ENCODE peak calls at places on chromosomes 2 and 18, in four cellular contexts. Z, I, Q and W are unnamed samples.
A peak's percentile ranks its signal among the peaks of the same experiment; 100 is the strongest.

GRCh38 chr2:229688141-229688540 is 26.2 kb downstream of the DNER start:
- DNase-seq in Z (no peak), I (no peak), Q (no peak), W (no peak)

GRCh38 chr2:43149482-43150107 is 76.8 kb downstream of the ZFP36L2 start:
- DNase-seq in Z (no peak), I (no peak), Q (no peak), W (no peak)

GRCh38 chr2:184597571-184597980 is 753 bp upstream of the ZNF804A start:
- DNase-seq in Z (no peak), I (no peak), Q (no peak), W (peak; percentile 30)

GRCh38 chr2:195363496-195363895 is 293.5 kb upstream of the SLC39A10 start:
- DNase-seq in Z (no peak), I (no peak), Q (no peak), W (no peak)

GRCh38 chr2:62364786-62365185 is 141.2 kb downstream of the TMEM17 start:
- DNase-seq in Z (no peak), I (no peak), Q (no peak), W (no peak)

GRCh38 chr2:234308073-234308813 is 188.6 kb downstream of the ARL4C start:
- DNase-seq in Z (no peak), I (no peak), Q (no peak), W (no peak)

GRCh38 chr18:23196119-23197004 is 61.1 kb downstream of the CABLES1 start:
- DNase-seq in Z (no peak), I (no peak), Q (no peak), W (no peak)

GRCh38 chr2:136796339-136796738 is 31.0 kb downstream of the THSD7B start:
- DNase-seq in Z (no peak), I (no peak), Q (no peak), W (no peak)

GRCh38 chr2:216695401-216695821 is at the start of gene IGFBP5:
- DNase-seq in Z (no peak), I (peak; percentile 17), Q (no peak), W (peak; percentile 47)

GRCh38 chr18:9069482-9070059 is 32.9 kb upstream of the NDUFV2 start:
- DNase-seq in Z (peak; percentile 66), I (no peak), Q (no peak), W (no peak)

GRCh38 chr18:39770399-39770798 is 2184.6 kb upstream of the PIK3C3 start:
- DNase-seq in Z (no peak), I (no peak), Q (no peak), W (peak; percentile 38)

GRCh38 chr2:3522851-3523481 is 3.6 kb upstream of the ADI1 start:
- DNase-seq in Z (no peak), I (no peak), Q (peak; percentile 60), W (no peak)

GRCh38 chr2:151182396-151182795 is 79.3 kb downstream of the RBM43 start:
- DNase-seq in Z (no peak), I (no peak), Q (no peak), W (no peak)

GRCh38 chr18:33440011-33440383 is 524 bp downstream of the CCDC178 start:
- DNase-seq in Z (no peak), I (peak; percentile 19), Q (no peak), W (peak; percentile 80)

GRCh38 chr2:48398285-48399135 is 131.4 kb upstream of the STON1 start:
- DNase-seq in Z (no peak), I (peak; percentile 20), Q (no peak), W (no peak)

GRCh38 chr2:11169333-11169732 is 14.1 kb downstream of the SLC66A3 start:
- DNase-seq in Z (no peak), I (no peak), Q (peak; percentile 45), W (no peak)

GRCh38 chr2:27765621-27766286 is 5.8 kb upstream of the MRPL33 start:
- DNase-seq in Z (no peak), I (peak; percentile 67), Q (no peak), W (no peak)

GRCh38 chr2:158502984-158503383 is 46.2 kb downstream of the PKP4 start:
- DNase-seq in Z (no peak), I (no peak), Q (peak; percentile 75), W (no peak)

GRCh38 chr2:63424329-63425078 is 163.8 kb downstream of the WDPCP start:
- DNase-seq in Z (no peak), I (peak; percentile 52), Q (peak; percentile 62), W (peak; percentile 58)

GRCh38 chr18:27118964-27119363 is 66.1 kb downstream of the CHST9 start:
- DNase-seq in Z (no peak), I (no peak), Q (no peak), W (no peak)

GRCh38 chr18:74204543-74205152 is 56.3 kb downstream of the TIMM21 start:
- DNase-seq in Z (no peak), I (no peak), Q (no peak), W (no peak)

GRCh38 chr2:189802396-189802912 is 18.2 kb downstream of the PMS1 start:
- DNase-seq in Z (no peak), I (no peak), Q (no peak), W (no peak)

GRCh38 chr18:61435064-61435652 is 101.9 kb downstream of the CDH20 start:
- DNase-seq in Z (no peak), I (peak; percentile 25), Q (peak; percentile 27), W (peak; percentile 20)

GRCh38 chr2:7053650-7054262 is 136.5 kb downstream of the RNF144A start:
- DNase-seq in Z (no peak), I (no peak), Q (no peak), W (no peak)

GRCh38 chr2:128468186-128468585 is 149.5 kb upstream of the HS6ST1 start:
- DNase-seq in Z (no peak), I (no peak), Q (no peak), W (no peak)

GRCh38 chr2:215409331-215410127 is 26.3 kb downstream of the FN1 start:
- DNase-seq in Z (no peak), I (no peak), Q (no peak), W (no peak)

GRCh38 chr2:1731963-1732768 is 12.1 kb downstream of the PXDN start:
- DNase-seq in Z (no peak), I (no peak), Q (no peak), W (no peak)

GRCh38 chr2:19352946-19353720 is 5.3 kb downstream of the OSR1 start:
- DNase-seq in Z (no peak), I (no peak), Q (no peak), W (no peak)

GRCh38 chr18:75111673-75112485 is 97.1 kb downstream of the PTGR3 start:
- DNase-seq in Z (no peak), I (no peak), Q (no peak), W (no peak)

GRCh38 chr2:42913280-42913878 is 121.0 kb upstream of the HAAO start:
- DNase-seq in Z (no peak), I (no peak), Q (no peak), W (no peak)

GRCh38 chr2:28268386-28268785 is 124.3 kb upstream of the FOSL2 start:
- DNase-seq in Z (no peak), I (no peak), Q (no peak), W (no peak)

GRCh38 chr2:30371028-30371708 is 75.9 kb upstream of the LCLAT1 start:
- DNase-seq in Z (no peak), I (no peak), Q (no peak), W (no peak)

GRCh38 chr2:30365201-30365600 is 81.8 kb upstream of the LCLAT1 start:
- DNase-seq in Z (no peak), I (no peak), Q (no peak), W (no peak)

GRCh38 chr2:30366199-30366691 is 80.8 kb upstream of the LCLAT1 start:
- DNase-seq in Z (no peak), I (no peak), Q (no peak), W (no peak)

GRCh38 chr2:30368258-30368657 is 78.8 kb upstream of the LCLAT1 start:
- DNase-seq in Z (no peak), I (no peak), Q (no peak), W (no peak)

GRCh38 chr2:30367232-30368070 is 79.6 kb upstream of the LCLAT1 start:
- DNase-seq in Z (no peak), I (no peak), Q (no peak), W (no peak)
- TF ChIP-seq TARDBP in Z (no peak), I (no peak), Q (no peak), W (no peak)

DNA sequence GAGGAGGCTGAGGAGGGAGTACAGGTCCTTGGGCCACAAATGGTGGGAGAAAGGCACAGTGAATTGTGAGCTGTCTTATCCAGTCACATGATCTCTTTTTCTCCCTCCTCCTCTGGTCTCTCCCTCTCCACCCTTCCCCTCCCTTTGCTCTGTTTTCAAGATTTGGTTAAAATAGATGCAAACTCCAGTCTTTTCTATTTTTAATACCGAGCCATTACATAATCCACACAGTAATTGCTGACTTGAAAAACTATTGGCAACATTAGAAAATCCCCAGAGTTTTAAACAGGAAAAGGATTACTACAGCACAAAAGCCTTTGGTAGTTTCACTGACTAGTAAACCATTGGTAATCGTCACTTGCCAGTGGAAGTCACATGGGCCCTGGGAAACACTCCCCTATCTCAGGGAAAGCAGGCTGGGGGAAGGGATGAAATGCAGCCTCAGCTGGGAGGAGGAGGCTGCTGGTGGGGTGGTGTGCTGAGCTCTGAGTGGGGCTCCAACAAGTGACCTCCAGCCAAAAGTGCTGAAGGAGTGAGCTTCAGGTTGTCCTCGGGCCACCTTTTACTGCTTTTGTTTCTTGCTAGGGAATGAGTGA is 57.4 kb upstream of the PCBP1 start:
- DNase-seq in Z (no peak), I (peak; percentile 80), Q (no peak), W (peak; percentile 54)
- TF ChIP-seq SP1 in Z (no peak), I (peak; percentile 36), Q (no peak), W (no peak)

GRCh38 chr2:100603945-100604633 is 41.3 kb downstream of the PDCL3 start:
- DNase-seq in Z (no peak), I (no peak), Q (no peak), W (no peak)
- TF ChIP-seq TARDBP in Z (no peak), I (no peak), Q (no peak), W (no peak)

GRCh38 chr2:5535301-5535700 is 156.9 kb upstream of the SOX11 start:
- DNase-seq in Z (no peak), I (no peak), Q (no peak), W (no peak)
- TF ChIP-seq SP1 in Z (no peak), I (no peak), Q (no peak), W (no peak)

GRCh38 chr18:79856119-79857080 is 58.7 kb downstream of the KCNG2 start:
- DNase-seq in Z (no peak), I (no peak), Q (no peak), W (no peak)

GRCh38 chr18:79857082-79857661 is 59.4 kb downstream of the KCNG2 start:
- DNase-seq in Z (no peak), I (no peak), Q (peak; percentile 19), W (no peak)

GRCh38 chr18:79853303-79853992 is 55.7 kb downstream of the KCNG2 start:
- DNase-seq in Z (no peak), I (no peak), Q (no peak), W (no peak)

GRCh38 chr18:79853993-79854364 is 56.2 kb downstream of the KCNG2 start:
- DNase-seq in Z (no peak), I (no peak), Q (no peak), W (no peak)

DNA sequence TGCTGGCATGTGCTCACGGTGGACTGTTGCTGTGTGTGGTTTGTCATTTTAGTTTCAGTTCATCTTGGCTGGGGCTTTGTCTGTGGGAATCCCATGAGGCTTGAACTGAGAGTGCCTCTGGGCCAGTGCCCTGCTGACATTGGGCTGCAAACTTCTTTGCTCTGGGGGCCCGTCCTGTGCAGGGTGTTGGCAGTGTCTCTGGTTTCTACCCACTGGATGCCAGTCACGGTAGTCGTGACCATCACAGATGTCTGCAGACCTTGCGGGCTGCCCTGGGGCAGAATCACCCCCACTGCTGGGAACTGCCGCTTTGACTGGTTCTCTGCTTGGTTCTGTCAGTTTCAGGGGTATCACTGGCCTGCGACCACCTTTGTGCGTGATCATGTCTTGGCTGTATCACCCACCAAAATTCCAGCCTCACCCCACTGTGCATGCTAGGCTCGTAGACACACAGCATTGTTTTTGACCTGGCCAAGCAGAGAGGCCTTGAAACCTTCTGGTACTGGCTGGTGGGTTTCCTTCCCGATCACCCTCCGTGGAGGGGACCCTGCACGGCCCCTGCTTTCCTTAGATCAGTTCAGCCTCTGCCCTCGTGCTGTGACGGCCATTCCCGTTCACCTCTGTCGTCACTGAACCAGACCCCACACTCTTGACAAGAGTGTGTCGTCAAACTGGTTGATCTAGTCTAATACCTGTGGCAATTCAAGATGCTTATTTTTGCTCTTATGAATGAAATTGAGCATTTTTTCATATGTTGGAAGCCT is 57.6 kb downstream of the KCNG2 start:
- DNase-seq in Z (peak; percentile 52), I (no peak), Q (no peak), W (no peak)
- TF ChIP-seq TARDBP in Z (no peak), I (no peak), Q (no peak), W (no peak)